ENCODE peak calls at places on chromosomes 12 and 14, in four cellular contexts. N is A549, P is K562, Y is GM12878. V is an unnamed sample.

GRCh38 chr14:20583908-20584307 is 3.9 kb downstream of the RNASE11 start:
- DNase-seq in N (no peak), P (no peak), Y (no peak), V (no peak)

GRCh38 chr12:88801227-88802225 is 221.3 kb upstream of the KITLG start:
- DNase-seq in N (no peak), P (no peak), Y (no peak), V (no peak)

GRCh38 chr12:93846936-93847516 is 169.9 kb downstream of the CRADD start:
- DNase-seq in N (no peak), P (no peak), Y (no peak), V (no peak)

GRCh38 chr14:67943947-67944346 is 124.4 kb downstream of the RAD51B start:
- DNase-seq in N (peak), P (peak), Y (peak), V (peak)

GRCh38 chr14:85501751-85502150 is 28.2 kb upstream of the FLRT2 start:
- DNase-seq in N (no peak), P (no peak), Y (no peak), V (no peak)

GRCh38 chr12:1877169-1877878 is 41.1 kb downstream of the CACNA2D4 start:
- DNase-seq in N (no peak), P (no peak), Y (no peak), V (peak)

GRCh38 chr14:57865450-57866198 is at the start of gene SLC35F4:
- DNase-seq in N (no peak), P (peak), Y (no peak), V (no peak)

GRCh38 chr12:87845995-87846483 is 183.2 kb downstream of the C12orf50 start:
- DNase-seq in N (no peak), P (no peak), Y (no peak), V (no peak)

GRCh38 chr12:64080319-64081008 is 141.6 kb downstream of the KICS2 start:
- DNase-seq in N (peak), P (no peak), Y (no peak), V (no peak)

GRCh38 chr12:131907379-131908081 is 13.1 kb downstream of the ULK1 start:
- DNase-seq in N (no peak), P (no peak), Y (no peak), V (no peak)

GRCh38 chr14:58133739-58134138 is 18.3 kb downstream of the ARMH4 start:
- DNase-seq in N (peak), P (no peak), Y (no peak), V (no peak)

GRCh38 chr12:88925370-88925915 is 345.2 kb upstream of the KITLG start:
- DNase-seq in N (no peak), P (no peak), Y (no peak), V (no peak)

GRCh38 chr12:56127485-56127887 is 581 bp upstream of the ESYT1 start:
- DNase-seq in N (no peak), P (no peak), Y (no peak), V (no peak)

GRCh38 chr12:96108321-96108720 is 72.9 kb upstream of the LTA4H start:
- DNase-seq in N (peak), P (no peak), Y (no peak), V (no peak)

GRCh38 chr12:67415473-67415872 is 146.3 kb downstream of the CAND1 start:
- DNase-seq in N (peak), P (no peak), Y (no peak), V (peak)

GRCh38 chr14:30864934-30865333 is 9.4 kb upstream of the COCH start:
- DNase-seq in N (no peak), P (no peak), Y (no peak), V (no peak)

DNA sequence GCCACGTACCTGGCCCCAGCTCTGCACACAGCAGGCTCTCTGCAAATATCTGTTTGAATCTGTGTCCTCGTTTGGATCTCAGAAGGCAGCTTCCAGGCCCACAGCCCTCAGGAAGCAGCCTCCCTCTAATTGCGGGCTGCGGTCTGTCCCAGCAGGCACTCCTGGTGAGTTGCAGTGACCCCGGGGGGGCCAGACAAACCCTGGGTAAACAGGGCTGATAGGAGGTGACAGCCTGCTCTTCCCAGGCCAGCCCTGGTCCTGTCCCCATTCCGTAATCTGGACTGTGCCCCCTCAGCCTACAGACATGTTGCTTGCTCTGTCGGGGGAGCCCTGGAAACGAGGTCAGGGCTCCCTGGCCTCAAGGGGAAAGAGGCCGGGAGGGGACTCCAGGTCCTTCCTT is 2.0 kb downstream of the FOXN4 start:
- DNase-seq in N (no peak), P (no peak), Y (no peak), V (peak)
- TF ChIP-seq JUNB in N (no peak), P (no peak), Y (no peak), V (no peak)

GRCh38 chr14:61152851-61153364 is 128.2 kb downstream of the TMEM30B start:
- DNase-seq in N (no peak), P (no peak), Y (no peak), V (peak)
- TF ChIP-seq CEBPB in N (no peak), P (no peak), Y (no peak), V (no peak)

DNA sequence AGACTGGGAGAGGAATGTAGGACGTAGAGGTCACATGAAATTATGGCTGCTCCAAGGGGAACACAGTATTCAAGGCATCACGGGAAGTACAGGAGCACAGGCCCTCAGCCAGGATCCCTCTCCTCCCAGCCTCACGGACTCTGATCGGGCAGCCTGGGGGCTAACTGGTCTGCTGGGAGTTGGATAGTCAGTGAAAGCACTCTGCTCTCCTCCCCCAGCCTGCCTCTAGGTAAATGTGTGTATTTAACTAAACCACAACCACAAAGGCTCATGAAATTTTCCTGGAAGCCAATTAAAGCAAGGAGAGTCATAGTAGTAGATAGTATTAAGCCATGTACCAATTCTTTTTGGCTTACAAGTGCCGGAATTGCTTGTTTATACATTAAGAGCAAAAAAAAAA is 254.3 kb downstream of the MSRB3 start:
- DNase-seq in N (no peak), P (no peak), Y (no peak), V (peak)
- TF ChIP-seq JUNB in N (no peak), P (no peak), Y (no peak), V (no peak)

DNA sequence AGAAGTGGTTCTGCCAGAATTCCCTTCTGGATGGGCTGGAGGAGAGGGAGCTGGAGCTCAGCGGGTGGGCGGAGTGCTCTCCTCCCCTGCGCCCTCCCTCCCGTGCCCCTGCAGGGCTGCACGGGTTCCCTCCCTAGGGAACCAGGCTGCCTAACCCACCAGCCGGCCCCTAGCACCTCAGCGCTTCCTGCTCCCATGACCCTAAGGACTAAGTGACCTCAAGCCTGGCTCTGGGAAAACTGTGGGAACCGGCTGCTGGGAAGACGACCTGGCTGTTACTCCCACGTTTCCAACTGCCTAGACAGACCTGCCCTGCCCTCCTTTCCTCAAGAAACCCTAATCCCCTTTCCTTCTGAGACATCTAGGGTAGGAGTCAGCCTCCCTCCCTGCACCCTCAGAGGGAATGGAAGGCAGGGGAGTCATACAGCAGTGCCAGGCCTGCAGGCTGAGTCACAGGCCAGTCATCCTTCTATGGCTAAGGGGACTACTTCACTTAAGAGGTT is 31.5 kb downstream of the SLC6A12 start:
- DNase-seq in N (peak), P (no peak), Y (no peak), V (no peak)
- TF ChIP-seq CEBPB in N (no peak), P (no peak), Y (no peak), V (no peak)

GRCh38 chr14:33842299-33842698 is 108.6 kb downstream of the EGLN3 start:
- DNase-seq in N (peak), P (no peak), Y (no peak), V (no peak)
- TF ChIP-seq JUNB in N (no peak), P (no peak), Y (no peak), V (no peak)

DNA sequence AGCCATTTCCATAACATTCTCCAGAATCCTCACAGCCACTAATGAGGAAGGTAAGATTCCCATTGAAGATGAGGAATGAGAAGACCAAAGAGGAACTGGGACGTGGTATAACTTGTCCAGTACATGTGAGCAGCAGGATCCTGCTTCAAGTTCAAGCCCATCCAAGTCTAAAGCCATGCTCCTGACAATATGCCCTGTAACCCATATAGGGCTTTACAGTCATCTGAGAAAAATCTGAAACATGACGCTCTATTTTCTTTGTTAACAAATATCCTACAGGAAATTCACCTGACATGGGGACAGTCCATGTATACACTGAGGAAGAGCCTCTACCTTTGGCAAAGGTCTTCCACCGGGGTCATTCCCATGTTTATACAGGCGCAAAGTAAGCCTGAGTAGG is 3.1 kb upstream of the ACTR6 start:
- DNase-seq in N (no peak), P (no peak), Y (no peak), V (no peak)
- TF ChIP-seq CEBPB in N (no peak), P (no peak), Y (no peak), V (no peak)

GRCh38 chr14:100788517-100789365 is 37.2 kb upstream of the MEG3 start:
- DNase-seq in N (no peak), P (peak), Y (no peak), V (peak)
- TF ChIP-seq JUNB in N (no peak), P (no peak), Y (no peak), V (no peak)

GRCh38 chr12:111407371-111408115 is 1.8 kb downstream of the SH2B3 start:
- DNase-seq in N (no peak), P (no peak), Y (no peak), V (no peak)

GRCh38 chr12:111405149-111405855 is 421 bp upstream of the SH2B3 start:
- DNase-seq in N (peak), P (peak), Y (peak), V (peak)

GRCh38 chr12:111405856-111406473 is at the start of gene SH2B3:
- DNase-seq in N (no peak), P (peak), Y (no peak), V (no peak)

GRCh38 chr12:111408116-111408440 is 2.4 kb downstream of the SH2B3 start:
- DNase-seq in N (no peak), P (no peak), Y (no peak), V (no peak)

GRCh38 chr12:111406474-111407370 is 999 bp downstream of the SH2B3 start:
- DNase-seq in N (no peak), P (no peak), Y (no peak), V (no peak)
- TF ChIP-seq CEBPB in N (no peak), P (no peak), Y (no peak), V (no peak)

DNA sequence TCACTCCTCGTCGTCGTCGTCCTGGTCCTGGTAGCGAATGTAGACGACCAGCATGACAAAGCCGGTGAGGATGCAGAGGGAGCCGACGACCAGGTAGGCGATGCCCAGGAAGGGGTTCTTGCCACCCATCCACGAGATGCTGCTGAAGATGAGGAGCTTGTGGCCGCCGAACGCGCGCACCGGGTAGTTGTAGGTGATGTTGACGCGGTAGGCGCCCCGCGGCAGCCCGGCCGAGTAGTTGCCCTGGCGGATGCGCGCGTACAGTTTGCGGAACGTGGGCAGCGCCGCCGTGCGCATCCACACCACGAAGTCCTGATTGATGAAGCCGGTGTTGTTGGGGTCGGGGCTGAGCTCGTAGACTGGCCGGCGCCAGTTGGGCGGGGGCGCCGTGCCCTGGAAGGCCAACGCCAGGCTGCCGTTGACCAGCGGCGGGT is 1.0 kb downstream of the TMEM30B start:
- DNase-seq in N (no peak), P (no peak), Y (no peak), V (no peak)
- TF ChIP-seq JUNB in N (no peak), P (no peak), Y (no peak), V (no peak)

GRCh38 chr12:11954181-11954580 is 116.6 kb upstream of the BCL2L14 start:
- DNase-seq in N (no peak), P (no peak), Y (no peak), V (no peak)

GRCh38 chr12:11962795-11963347 is 107.9 kb upstream of the BCL2L14 start:
- DNase-seq in N (no peak), P (no peak), Y (no peak), V (no peak)

GRCh38 chr12:11959117-11959823 is 111.5 kb upstream of the BCL2L14 start:
- DNase-seq in N (peak), P (no peak), Y (no peak), V (peak)

GRCh38 chr12:11961686-11962085 is 109.1 kb upstream of the BCL2L14 start:
- DNase-seq in N (no peak), P (no peak), Y (no peak), V (no peak)

DNA sequence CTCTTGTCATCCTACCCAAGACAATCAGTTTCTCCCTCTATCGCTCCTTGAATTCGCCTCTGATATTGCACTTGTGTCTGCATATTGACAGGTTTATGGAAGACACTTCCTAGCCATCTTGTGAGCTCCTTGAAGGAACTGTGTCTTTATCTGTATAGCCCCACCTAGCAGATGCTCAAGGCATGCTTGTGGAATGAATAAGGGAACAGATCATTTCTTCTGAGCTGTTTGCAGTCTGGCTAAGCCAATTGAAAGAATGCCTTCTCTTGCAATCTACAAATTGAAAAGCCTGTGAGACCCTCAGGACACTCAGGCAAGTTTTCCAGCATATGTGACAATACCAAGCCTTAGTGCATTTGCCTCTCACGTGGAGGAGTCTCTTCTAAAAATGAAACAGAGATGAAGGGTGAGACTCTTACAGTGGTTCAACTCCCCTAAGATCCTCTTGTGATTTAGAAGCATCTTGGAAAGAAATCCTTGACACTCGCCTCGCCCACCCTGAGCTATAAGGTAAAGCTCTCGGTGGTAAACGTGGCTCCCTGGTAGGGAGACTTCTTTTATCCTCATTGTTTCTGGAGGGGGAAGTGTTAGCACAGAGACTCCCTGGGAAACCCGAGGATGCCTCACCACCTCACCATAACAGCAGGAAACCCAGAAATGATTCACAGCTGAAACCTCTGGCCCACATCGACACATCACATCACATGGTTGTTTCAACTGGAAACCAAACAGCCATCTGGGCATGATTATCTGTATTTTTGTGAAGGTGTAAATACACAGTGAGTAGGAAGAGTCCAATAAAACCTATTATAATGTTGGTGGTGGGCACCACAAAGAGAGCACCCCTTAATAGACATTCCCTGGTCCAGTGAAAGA is 112.3 kb upstream of the BCL2L14 start:
- DNase-seq in N (peak), P (no peak), Y (no peak), V (peak)
- TF ChIP-seq CEBPB in N (no peak), P (no peak), Y (peak), V (no peak)